ENCODE peak calls at places on chromosomes 7 and 10, in ten cellular contexts. B is fibroblast of villous mesenchyme; V is nucleus accumbens; I is breast epithelium; K is NCI-H1105 treated with DMSO at 0.1 percent for 48 hours; X is H7; Q is stimulated activated CD8-positive, alpha-beta memory T cell treated with anti-CD3 and anti-CD28 coated beads, Interleukin-4, amount 100 ng/mL, for 24 hours; M is T-helper 1 cell; H is K562; L is choroid plexus epithelial cell. R is an unnamed sample.
A peak's percentile ranks its signal among the peaks of the same experiment; 100 is the strongest.

GRCh38 chr7:103031781-103032180 is 42.8 kb downstream of the FBXL13 start:
- DNase-seq in V (no peak), H (no peak), X (no peak), M (no peak), Q (no peak), I (no peak), L (no peak), B (no peak), K (no peak), R (no peak)

GRCh38 chr10:1368772-1369171 is 312.6 kb downstream of the WDR37 start:
- DNase-seq in H (peak; percentile 69), X (peak; percentile 90), L (peak; percentile 8), Q (no peak), M (no peak), B (no peak), V (no peak), K (no peak), I (no peak), R (no peak)

GRCh38 chr10:128147669-128148068 is 21.4 kb upstream of the MKI67 start:
- DNase-seq in H (no peak), V (no peak), M (no peak), Q (no peak), X (no peak), I (no peak), B (peak; percentile 58), K (no peak), L (peak; percentile 84), R (peak; percentile 79)

GRCh38 chr7:140688341-140688740 is 8.2 kb upstream of the NDUFB2 start:
- DNase-seq in M (no peak), I (no peak), V (no peak), K (no peak), B (no peak), L (no peak), Q (no peak), X (no peak), H (no peak), R (no peak)

GRCh38 chr7:41110186-41110585 is 592.7 kb downstream of the INHBA start:
- DNase-seq in B (peak; percentile 32), M (no peak), I (no peak), Q (no peak), K (no peak), X (no peak), L (peak; percentile 43), V (no peak), H (no peak), R (no peak)

GRCh38 chr7:70053421-70053820 is 455.1 kb downstream of the AUTS2 start:
- DNase-seq in Q (no peak), X (no peak), B (no peak), I (no peak), M (no peak), K (no peak), L (no peak), H (no peak), V (no peak), R (peak; percentile 34)

GRCh38 chr10:75512534-75512933 is 81.1 kb downstream of the LRMDA start:
- DNase-seq in K (no peak), H (no peak), Q (no peak), L (no peak), I (peak; percentile 59), V (no peak), X (peak; percentile 8), M (no peak), B (no peak), R (no peak)

GRCh38 chr10:120477006-120477722 is 20.1 kb downstream of the PLPP4 start:
- DNase-seq in Q (no peak), I (no peak), B (peak; percentile 61), X (no peak), M (no peak), L (peak; percentile 46), K (no peak), V (no peak), H (no peak), R (peak; percentile 66)

GRCh38 chr7:24764972-24765744 is 7.9 kb upstream of the GSDME start:
- DNase-seq in V (no peak), X (no peak), H (no peak), I (no peak), B (peak; percentile 67), M (no peak), K (no peak), Q (no peak), L (peak; percentile 19), R (peak; percentile 40)

GRCh38 chr10:14698487-14699170 is 76.1 kb downstream of the FAM107B start:
- DNase-seq in K (no peak), V (no peak), H (no peak), I (no peak), B (peak; percentile 69), X (no peak), Q (no peak), M (no peak), L (peak; percentile 10), R (peak; percentile 92)

GRCh38 chr10:61063911-61064310 is 119.9 kb upstream of the RHOBTB1 start:
- DNase-seq in B (no peak), L (no peak), I (no peak), Q (no peak), M (no peak), X (no peak), H (no peak), K (no peak), V (no peak), R (no peak)

GRCh38 chr10:92240289-92241157 is 50.4 kb downstream of the CPEB3 start:
- DNase-seq in K (peak; percentile 70), L (peak; percentile 79), I (peak; percentile 56), M (no peak), H (peak; percentile 20), Q (no peak), V (peak; percentile 58), B (peak; percentile 74), X (peak; percentile 73), R (peak; percentile 85)

GRCh38 chr10:35191523-35191922 is 64.9 kb downstream of the CREM start:
- DNase-seq in Q (no peak), H (no peak), X (no peak), L (peak; percentile 28), V (no peak), M (no peak), K (no peak), I (no peak), B (peak; percentile 44), R (no peak)

GRCh38 chr10:97651773-97652172 is 11.3 kb downstream of the PI4K2A start:
- DNase-seq in B (peak; percentile 41), X (no peak), H (no peak), I (no peak), V (no peak), L (peak; percentile 9), Q (no peak), K (no peak), M (no peak), R (no peak)

GRCh38 chr10:26491934-26492333 is 53.8 kb downstream of the APBB1IP start:
- DNase-seq in Q (no peak), B (no peak), I (no peak), V (no peak), K (no peak), L (no peak), M (no peak), X (no peak), H (no peak), R (peak; percentile 37)

GRCh38 chr7:117405519-117405918 is 21.8 kb downstream of the ASZ1 start:
- DNase-seq in M (no peak), I (no peak), V (no peak), H (no peak), X (no peak), B (no peak), K (no peak), L (no peak), Q (no peak), R (no peak)

GRCh38 chr7:155452505-155453295 is 5.2 kb upstream of the EN2 start:
- DNase-seq in V (no peak), X (no peak), M (no peak), B (no peak), H (no peak), L (no peak), K (no peak), I (no peak), Q (no peak), R (no peak)

GRCh38 chr7:25813381-25813780 is 338.6 kb upstream of the NFE2L3 start:
- DNase-seq in B (no peak), Q (no peak), K (no peak), L (no peak), V (no peak), H (no peak), I (no peak), M (no peak), X (no peak), R (no peak)

GRCh38 chr7:106841896-106842390 is 23.1 kb upstream of the PIK3CG start:
- DNase-seq in M (no peak), L (no peak), I (no peak), Q (no peak), H (no peak), V (no peak), B (no peak), X (no peak), K (peak; percentile 4), R (no peak)

GRCh38 chr10:28984431-28984830 is 304.4 kb upstream of the LYZL1 start:
- DNase-seq in K (peak; percentile 9), L (peak; percentile 93), M (no peak), X (no peak), Q (no peak), H (peak; percentile 41), V (no peak), I (peak; percentile 89), B (peak; percentile 85), R (peak; percentile 93)